ENCODE peak calls at places on chromosomes 11 and 22, in ten cellular contexts. I is MM.1S, B is neural progenitor cell, T is astrocyte, J is GM23248, E is DND-41, D is IMR-90, Y is mesenchymal stem cell, G is GM12878, Q is endothelial cell of umbilical vein. K is an unnamed sample.

GRCh38 chr22:29022101-29022817 is 39.4 kb downstream of the C22orf31 start:
- DNase-seq in I (no peak), B (no peak), T (no peak), J (no peak), E (no peak), D (no peak), Y (no peak), G (peak; percentile 39), Q (no peak), K (no peak)

GRCh38 chr11:12170984-12171383 is 60.6 kb downstream of the MICAL2 start:
- DNase-seq in I (no peak), B (no peak), T (peak; percentile 79), J (peak; percentile 87), E (no peak), D (peak; percentile 49), Y (peak; percentile 77), G (no peak), Q (no peak), K (peak; percentile 86)

GRCh38 chr11:61572913-61573312 is 8.0 kb downstream of the SYT7 start:
- DNase-seq in I (no peak), B (no peak), T (no peak), J (no peak), E (no peak), D (no peak), Y (no peak), G (no peak), Q (no peak), K (no peak)

GRCh38 chr22:37994049-37994448 is 9.7 kb upstream of the SOX10 start:
- DNase-seq in I (no peak), B (no peak), T (no peak), J (no peak), E (no peak), D (no peak), Y (no peak), G (no peak), Q (no peak), K (no peak)

GRCh38 chr11:113628912-113629311 is 77.2 kb downstream of the TMPRSS5 start:
- DNase-seq in I (no peak), B (peak; percentile 76), T (no peak), J (no peak), E (no peak), D (no peak), Y (no peak), G (no peak), Q (no peak), K (no peak)

GRCh38 chr11:133403900-133404299 is 128.4 kb downstream of the OPCML start:
- DNase-seq in I (peak; percentile 8), B (no peak), T (no peak), J (no peak), E (peak; percentile 21), D (no peak), Y (no peak), G (no peak), Q (no peak), K (no peak)

GRCh38 chr11:120612363-120613263 is 101.1 kb downstream of the GRIK4 start:
- DNase-seq in I (peak; percentile 52), B (no peak), T (peak; percentile 32), J (peak; percentile 22), E (no peak), D (peak; percentile 67), Y (peak; percentile 76), G (peak; percentile 94), Q (peak; percentile 57), K (peak; percentile 45)

GRCh38 chr11:99170606-99171005 is 149.9 kb downstream of the CNTN5 start:
- DNase-seq in I (no peak), B (no peak), T (no peak), J (no peak), E (no peak), D (no peak), Y (no peak), G (no peak), Q (no peak), K (no peak)

GRCh38 chr11:110376711-110377324 is 52.9 kb upstream of the FDX1 start:
- DNase-seq in I (peak; percentile 72), B (peak; percentile 78), T (peak; percentile 82), J (peak; percentile 82), E (peak; percentile 18), D (peak; percentile 79), Y (peak; percentile 91), G (peak; percentile 36), Q (peak; percentile 93), K (peak; percentile 86)

GRCh38 chr11:95512177-95512576 is 277.4 kb downstream of the FAM76B start:
- DNase-seq in I (no peak), B (no peak), T (peak; percentile 91), J (peak; percentile 97), E (no peak), D (peak; percentile 69), Y (peak; percentile 83), G (no peak), Q (no peak), K (peak; percentile 91)

GRCh38 chr22:47918276-47918928 is 1156.0 kb downstream of the TBC1D22A start:
- DNase-seq in I (peak; percentile 82), B (no peak), T (no peak), J (no peak), E (peak; percentile 84), D (no peak), Y (no peak), G (peak; percentile 47), Q (no peak), K (no peak)

GRCh38 chr22:37406836-37407235 is 20.4 kb downstream of the ELFN2 start:
- DNase-seq in I (no peak), B (no peak), T (no peak), J (no peak), E (no peak), D (no peak), Y (no peak), G (no peak), Q (no peak), K (no peak)

GRCh38 chr22:24107668-24108067 is 73.6 kb upstream of the SUSD2 start:
- DNase-seq in I (no peak), B (no peak), T (peak; percentile 72), J (peak; percentile 96), E (no peak), D (peak; percentile 90), Y (no peak), G (no peak), Q (peak; percentile 62), K (peak; percentile 81)

GRCh38 chr22:49788492-49788891 is 39.2 kb downstream of the BRD1 start:
- DNase-seq in I (no peak), B (no peak), T (no peak), J (peak; percentile 67), E (no peak), D (no peak), Y (peak; percentile 10), G (no peak), Q (peak; percentile 49), K (peak; percentile 21)

DNA sequence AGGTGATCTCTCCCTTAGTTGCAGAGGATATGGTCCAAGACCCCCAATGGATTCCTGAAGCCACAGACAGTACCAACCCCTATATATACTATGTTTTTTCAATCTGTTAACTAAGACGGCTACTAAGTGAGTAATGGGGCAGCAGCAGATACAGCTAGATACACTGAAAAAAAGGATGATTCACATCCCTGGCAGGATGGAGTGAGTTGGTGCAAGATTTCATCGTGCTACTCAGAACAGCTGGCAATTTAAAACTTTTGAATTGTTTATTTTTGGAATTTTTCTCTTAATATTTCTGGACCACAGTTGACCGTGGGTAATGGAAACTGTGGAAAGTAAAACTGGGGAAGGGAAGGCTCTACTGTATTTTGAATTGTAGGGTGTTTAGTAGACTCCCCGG is 17.0 kb upstream of the TMEM218 start:
- DNase-seq in I (no peak), B (no peak), T (peak; percentile 66), J (peak; percentile 82), E (no peak), D (peak; percentile 93), Y (peak; percentile 34), G (no peak), Q (no peak), K (peak; percentile 87)
- H3K4me2 ChIP-seq in I (no peak overlapping the region), B (no peak overlapping the region), T (peak overlapping the region; percentile 32), J (no peak overlapping the region), E (no peak overlapping the region), D (peak overlapping the region; percentile 41), Y (no peak overlapping the region), G (no peak overlapping the region), Q (no peak overlapping the region), K (peak overlapping the region; percentile 17)

DNA sequence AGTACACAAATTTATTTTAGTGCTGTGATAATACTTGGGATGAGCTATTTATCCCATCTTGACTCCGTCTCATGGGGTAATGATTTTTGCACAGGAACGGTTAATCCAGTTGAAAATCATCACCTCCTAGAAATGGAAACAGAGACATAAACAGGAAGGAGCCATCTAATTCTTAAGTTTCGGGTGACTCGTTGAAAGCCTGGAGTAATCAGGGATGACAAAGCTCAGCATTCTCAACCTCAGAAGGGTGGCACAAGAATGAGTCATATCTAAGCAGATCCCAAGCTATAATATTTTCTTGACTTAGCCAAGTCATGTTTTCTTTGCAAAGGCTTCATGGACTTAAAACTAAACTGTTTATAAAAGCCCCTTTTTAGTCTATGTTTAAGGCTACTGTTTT is 280.8 kb upstream of the CCDC90B start:
- DNase-seq in I (no peak), B (no peak), T (peak; percentile 59), J (peak; percentile 93), E (no peak), D (peak; percentile 83), Y (peak; percentile 86), G (no peak), Q (no peak), K (peak; percentile 74)
- H2AFZ ChIP-seq in I (no peak overlapping the region), B (no peak overlapping the region), T (no peak overlapping the region), J (no peak overlapping the region), E (no peak overlapping the region), D (no peak overlapping the region), Y (no peak overlapping the region), G (no peak overlapping the region), Q (no peak overlapping the region), K (no peak overlapping the region)

DNA sequence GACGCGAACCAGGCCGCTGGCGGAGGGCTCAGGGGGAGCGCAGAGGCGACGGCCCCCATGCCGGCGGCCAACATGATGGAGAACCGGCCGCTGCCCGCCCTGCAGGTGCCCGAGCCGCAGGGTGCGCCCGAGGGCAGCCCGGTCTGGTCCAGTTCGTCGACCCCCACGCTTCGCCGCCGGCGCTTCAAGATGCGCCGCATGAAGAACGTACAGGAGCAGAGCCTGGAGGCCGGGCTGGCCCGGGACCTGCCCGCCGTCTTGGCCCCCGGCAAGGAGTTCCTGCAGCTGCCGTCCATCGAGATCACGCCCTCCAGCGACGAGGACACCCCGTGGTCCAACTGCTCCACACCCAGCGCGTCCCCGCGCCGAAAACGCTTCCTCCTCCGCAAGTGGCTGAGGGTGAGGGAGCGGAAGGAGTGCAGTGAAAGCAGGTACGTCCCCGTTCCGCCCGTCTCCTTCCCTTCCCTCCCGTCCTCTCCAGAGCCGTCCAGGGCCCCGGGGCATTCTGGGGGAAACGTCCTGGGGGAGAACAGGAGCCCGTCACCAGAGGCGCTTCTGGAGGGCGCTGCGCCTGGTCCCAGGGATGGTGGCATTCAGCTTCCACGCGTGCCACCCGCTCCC is 777 bp downstream of the GRAMD1B start:
- DNase-seq in I (no peak), B (peak; percentile 70), T (peak; percentile 36), J (peak; percentile 77), E (peak; percentile 73), D (peak; percentile 51), Y (peak; percentile 32), G (no peak), Q (peak; percentile 60), K (peak; percentile 12)
- H3K9ac ChIP-seq in I (no peak overlapping the region), B (peak overlapping the region; percentile 61), T (peak overlapping the region; percentile 76), J (peak overlapping the region; percentile 83), E (peak overlapping the region; percentile 87), D (peak overlapping the region; percentile 65), Y (peak overlapping the region; percentile 84), G (peak overlapping the region; percentile 64), Q (peak overlapping the region; percentile 22), K (peak overlapping the region; percentile 64)

DNA sequence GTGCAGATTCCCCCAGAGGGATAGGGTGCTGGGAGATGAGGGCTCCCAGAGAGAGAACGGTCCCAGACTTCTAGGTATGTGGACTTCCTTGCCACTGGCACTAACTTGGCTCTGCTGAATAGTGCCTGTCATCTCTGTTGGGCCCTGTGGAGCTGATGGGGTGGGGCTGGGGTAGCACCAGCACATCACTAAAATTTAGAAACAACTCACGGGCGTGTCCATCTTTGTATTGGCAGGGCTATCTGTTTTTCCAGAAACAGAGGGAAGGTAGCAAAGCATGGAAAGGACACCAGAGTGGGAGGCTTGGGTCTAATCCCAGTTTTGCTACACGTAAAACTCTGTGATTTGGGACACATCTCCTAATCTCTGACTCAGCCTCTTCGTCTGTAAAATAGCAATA is 25.8 kb downstream of the SWAP70 start:
- DNase-seq in I (no peak), B (peak; percentile 18), T (peak; percentile 43), J (peak; percentile 66), E (no peak), D (no peak), Y (peak; percentile 17), G (no peak), Q (no peak), K (peak; percentile 47)
- H3K4me2 ChIP-seq in I (no peak overlapping the region), B (peak overlapping the region; percentile 42), T (peak overlapping the region; percentile 70), J (peak overlapping the region; percentile 44), E (no peak overlapping the region), D (no peak overlapping the region), Y (peak overlapping the region; percentile 47), G (peak overlapping the region; percentile 82), Q (peak overlapping the region; percentile 76), K (no peak overlapping the region)